ENCODE peak calls at places on chromosomes 1 and 21, in ten cellular contexts. G, L, C, A, J, S, M, Y, F and I are unnamed samples.

GRCh38 chr1:241840164-241840563 is 7.8 kb upstream of the EXO1 start:
- DNase-seq in G (no peak), L (no peak), C (no peak), A (no peak), J (no peak), S (no peak), M (no peak), Y (no peak), F (no peak), I (no peak)

GRCh38 chr1:245807306-245807705 is 652.5 kb downstream of the KIF26B start:
- DNase-seq in G (peak), L (no peak), C (no peak), A (no peak), J (no peak), S (no peak), M (peak), Y (no peak), F (no peak), I (peak)

GRCh38 chr21:43864313-43864805 is 664 bp upstream of the AGPAT3 start:
- DNase-seq in G (peak), L (peak), C (peak), A (peak), J (peak), S (no peak), M (no peak), Y (no peak), F (peak), I (peak)

GRCh38 chr21:35994605-35995004 is 65.7 kb downstream of the SETD4 start:
- DNase-seq in G (no peak), L (no peak), C (no peak), A (no peak), J (no peak), S (no peak), M (no peak), Y (no peak), F (no peak), I (no peak)

GRCh38 chr1:40076895-40077312 is 20.1 kb downstream of the PPT1 start:
- DNase-seq in G (no peak), L (no peak), C (no peak), A (no peak), J (no peak), S (peak), M (peak), Y (no peak), F (no peak), I (no peak)

GRCh38 chr1:25725482-25725881 is 74.5 kb upstream of the SELENON start:
- DNase-seq in G (no peak), L (no peak), C (no peak), A (no peak), J (no peak), S (no peak), M (no peak), Y (no peak), F (no peak), I (no peak)

GRCh38 chr21:15749045-15749867 is 19.5 kb downstream of the USP25 start:
- DNase-seq in G (no peak), L (no peak), C (no peak), A (no peak), J (no peak), S (no peak), M (no peak), Y (no peak), F (no peak), I (no peak)

GRCh38 chr1:60348884-60349283 is 275.3 kb upstream of the C1orf87 start:
- DNase-seq in G (no peak), L (no peak), C (no peak), A (no peak), J (no peak), S (no peak), M (no peak), Y (no peak), F (no peak), I (no peak)